ENCODE peak calls at places on chromosome 5, in nine cellular contexts. One of them, this sample, is unnamed.

GRCh38 chr5:55600536-55601208 is 65.9 kb upstream of the PLPP1 start:
- DNase-seq in GM23248: peak; percentile 86
- DNase-seq in PC-3: peak; percentile 10
- DNase-seq in SK-N-SH: peak; percentile 43
- DNase-seq in HCT116: no peak
- DNase-seq in MM.1S: peak; percentile 43
- DNase-seq in neural progenitor cell: no peak
- DNase-seq in GM23338: no peak
- DNase-seq in hepatocyte: peak; percentile 63
- DNase-seq in this sample: peak; percentile 9

GRCh38 chr5:136030956-136031611 is 2.3 kb downstream of the TGFBI start:
- DNase-seq in hepatocyte: no peak
- DNase-seq in PC-3: no peak
- DNase-seq in MM.1S: no peak
- DNase-seq in GM23338: no peak
- DNase-seq in HCT116: no peak
- DNase-seq in GM23248: no peak
- DNase-seq in neural progenitor cell: peak; percentile 39
- DNase-seq in SK-N-SH: peak; percentile 84
- DNase-seq in this sample: peak; percentile 52

GRCh38 chr5:9358961-9359686 is 186.8 kb downstream of the SEMA5A start:
- DNase-seq in hepatocyte: no peak
- DNase-seq in SK-N-SH: no peak
- DNase-seq in neural progenitor cell: no peak
- DNase-seq in GM23338: no peak
- DNase-seq in HCT116: no peak
- DNase-seq in MM.1S: no peak
- DNase-seq in GM23248: peak; percentile 59
- DNase-seq in PC-3: peak; percentile 71
- DNase-seq in this sample: no peak

GRCh38 chr5:106459541-106459940 is 1211.2 kb downstream of the EFNA5 start:
- DNase-seq in GM23248: no peak
- DNase-seq in neural progenitor cell: no peak
- DNase-seq in hepatocyte: no peak
- DNase-seq in SK-N-SH: no peak
- DNase-seq in GM23338: no peak
- DNase-seq in MM.1S: no peak
- DNase-seq in HCT116: no peak
- DNase-seq in PC-3: no peak
- DNase-seq in this sample: no peak

GRCh38 chr5:90888511-90889324 is 330.1 kb downstream of the ADGRV1 start:
- DNase-seq in hepatocyte: no peak
- DNase-seq in HCT116: no peak
- DNase-seq in SK-N-SH: no peak
- DNase-seq in neural progenitor cell: no peak
- DNase-seq in GM23248: peak; percentile 40
- DNase-seq in GM23338: no peak
- DNase-seq in MM.1S: no peak
- DNase-seq in PC-3: peak; percentile 93
- DNase-seq in this sample: no peak

GRCh38 chr5:39138892-39139291 is 64.7 kb upstream of the RICTOR start:
- DNase-seq in GM23338: no peak
- DNase-seq in hepatocyte: no peak
- DNase-seq in MM.1S: no peak
- DNase-seq in HCT116: no peak
- DNase-seq in PC-3: peak; percentile 97
- DNase-seq in GM23248: peak; percentile 91
- DNase-seq in neural progenitor cell: no peak
- DNase-seq in SK-N-SH: no peak
- DNase-seq in this sample: no peak

GRCh38 chr5:66351822-66352221 is 207.7 kb downstream of the SREK1 start:
- DNase-seq in GM23338: no peak
- DNase-seq in SK-N-SH: no peak
- DNase-seq in PC-3: no peak
- DNase-seq in GM23248: no peak
- DNase-seq in MM.1S: no peak
- DNase-seq in hepatocyte: no peak
- DNase-seq in neural progenitor cell: no peak
- DNase-seq in HCT116: no peak
- DNase-seq in this sample: no peak

GRCh38 chr5:68068204-68068603 is 147.4 kb upstream of the PIK3R1 start:
- DNase-seq in GM23338: no peak
- DNase-seq in GM23248: peak; percentile 77
- DNase-seq in PC-3: no peak
- DNase-seq in neural progenitor cell: no peak
- DNase-seq in HCT116: no peak
- DNase-seq in MM.1S: no peak
- DNase-seq in hepatocyte: no peak
- DNase-seq in SK-N-SH: no peak
- DNase-seq in this sample: no peak

GRCh38 chr5:54234304-54234938 is 76.0 kb downstream of the ARL15 start:
- DNase-seq in PC-3: peak; percentile 42
- DNase-seq in GM23338: peak; percentile 65
- DNase-seq in SK-N-SH: peak; percentile 11
- DNase-seq in GM23248: peak; percentile 77
- DNase-seq in hepatocyte: peak; percentile 37
- DNase-seq in MM.1S: peak; percentile 74
- DNase-seq in neural progenitor cell: peak; percentile 33
- DNase-seq in HCT116: no peak
- DNase-seq in this sample: peak; percentile 49

GRCh38 chr5:92508271-92508670 is 1072.7 kb downstream of the NR2F1-AS1 start:
- DNase-seq in hepatocyte: no peak
- DNase-seq in GM23338: no peak
- DNase-seq in PC-3: peak; percentile 2
- DNase-seq in SK-N-SH: no peak
- DNase-seq in GM23248: no peak
- DNase-seq in MM.1S: no peak
- DNase-seq in neural progenitor cell: no peak
- DNase-seq in HCT116: no peak
- DNase-seq in this sample: no peak

GRCh38 chr5:32942225-32942989 is 231.3 kb downstream of the NPR3 start:
- DNase-seq in HCT116: peak; percentile 55
- DNase-seq in GM23338: peak; percentile 85
- DNase-seq in PC-3: peak; percentile 84
- DNase-seq in MM.1S: peak; percentile 65
- DNase-seq in neural progenitor cell: peak; percentile 44
- DNase-seq in hepatocyte: peak; percentile 53
- DNase-seq in GM23248: no peak
- DNase-seq in SK-N-SH: peak; percentile 10
- DNase-seq in this sample: peak; percentile 50

GRCh38 chr5:174312641-174313040 is 267.1 kb downstream of the NSG2 start:
- DNase-seq in GM23338: no peak
- DNase-seq in neural progenitor cell: no peak
- DNase-seq in HCT116: no peak
- DNase-seq in SK-N-SH: no peak
- DNase-seq in PC-3: no peak
- DNase-seq in MM.1S: no peak
- DNase-seq in GM23248: no peak
- DNase-seq in hepatocyte: no peak
- DNase-seq in this sample: no peak
- TF ChIP-seq EZH2phosphoT487 in GM23338: no peak
- TF ChIP-seq EZH2phosphoT487 in neural progenitor cell: no peak
- TF ChIP-seq EZH2phosphoT487 in HCT116: no peak
- TF ChIP-seq EZH2phosphoT487 in SK-N-SH: no peak
- TF ChIP-seq EZH2phosphoT487 in PC-3: no peak
- TF ChIP-seq EZH2phosphoT487 in MM.1S: no peak
- TF ChIP-seq EZH2phosphoT487 in GM23248: no peak
- TF ChIP-seq EZH2phosphoT487 in hepatocyte: no peak
- TF ChIP-seq EZH2phosphoT487 in this sample: no peak

DNA sequence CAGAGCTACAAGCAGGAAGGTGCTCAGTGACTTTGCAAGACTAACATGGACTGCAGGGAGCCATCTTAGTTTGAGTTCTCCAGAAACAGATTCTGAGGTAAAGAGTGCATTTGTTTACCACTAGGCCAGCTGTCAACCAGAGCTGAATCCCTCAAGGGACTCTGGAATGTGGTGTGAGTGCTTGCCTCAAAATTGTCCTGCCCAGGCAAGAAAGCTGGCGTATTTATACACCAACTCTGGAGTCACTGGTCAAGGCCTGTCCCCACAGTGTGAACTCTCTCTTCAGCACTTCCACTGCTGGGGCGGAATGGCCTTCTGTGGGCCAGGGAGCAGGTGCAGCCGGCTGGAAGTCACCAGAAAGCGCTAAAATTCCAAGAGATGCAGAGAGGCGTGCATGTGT is 139.2 kb upstream of the TBCA start:
- DNase-seq in GM23248: no peak
- DNase-seq in PC-3: no peak
- DNase-seq in MM.1S: no peak
- DNase-seq in GM23338: no peak
- DNase-seq in hepatocyte: no peak
- DNase-seq in neural progenitor cell: no peak
- DNase-seq in SK-N-SH: no peak
- DNase-seq in HCT116: no peak
- DNase-seq in this sample: no peak
- H3K4me3 ChIP-seq in GM23248: no peak overlapping the region
- H3K4me3 ChIP-seq in PC-3: no peak overlapping the region
- H3K4me3 ChIP-seq in MM.1S: no peak overlapping the region
- H3K4me3 ChIP-seq in GM23338: no peak overlapping the region
- H3K4me3 ChIP-seq in hepatocyte: no peak overlapping the region
- H3K4me3 ChIP-seq in neural progenitor cell: no peak overlapping the region
- H3K4me3 ChIP-seq in SK-N-SH: no peak overlapping the region
- H3K4me3 ChIP-seq in HCT116: no peak overlapping the region
- H3K4me3 ChIP-seq in this sample: no peak overlapping the region

DNA sequence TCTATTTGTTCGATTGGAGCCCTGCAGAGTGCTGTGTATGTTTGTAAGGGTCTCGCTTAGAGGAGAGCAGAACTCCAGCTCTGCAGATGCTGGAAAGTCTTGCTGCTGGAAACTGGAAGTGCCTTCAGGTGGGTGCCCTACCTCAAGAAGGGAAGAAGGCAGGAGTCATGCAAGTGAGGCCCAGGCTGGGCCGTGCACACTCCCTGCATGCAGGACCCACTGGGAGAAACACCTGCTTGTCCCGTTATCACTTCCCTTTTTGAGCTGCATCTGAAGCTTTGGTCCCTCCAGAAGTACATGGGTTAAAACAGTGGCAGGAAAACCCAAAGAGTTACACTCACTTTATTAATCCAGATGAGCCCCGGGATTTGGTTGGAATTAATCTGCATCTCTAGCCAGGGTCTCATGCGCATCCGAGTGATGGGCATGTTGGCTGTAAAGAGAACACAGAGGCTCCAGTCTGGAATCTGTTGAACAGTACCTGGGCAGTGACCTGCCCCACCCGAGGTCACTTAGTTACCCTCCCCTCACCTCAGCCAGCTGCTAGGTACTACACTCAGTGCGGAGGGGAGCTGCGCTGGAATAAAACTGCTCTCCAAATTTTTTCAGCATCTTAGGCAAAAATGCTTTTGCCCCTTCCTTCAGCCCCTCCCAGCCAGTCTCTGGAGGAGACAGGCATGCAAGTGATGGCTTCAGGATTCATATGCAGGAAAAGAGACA is 1.4 kb downstream of the IRF1 start:
- DNase-seq in SK-N-SH: no peak
- DNase-seq in GM23338: no peak
- DNase-seq in HCT116: no peak
- DNase-seq in MM.1S: no peak
- DNase-seq in neural progenitor cell: no peak
- DNase-seq in hepatocyte: peak; percentile 6
- DNase-seq in GM23248: no peak
- DNase-seq in PC-3: no peak
- DNase-seq in this sample: peak; percentile 58
- H4K20me1 ChIP-seq in SK-N-SH: peaks cover 28% of the 10 kb centered on the region
- H4K20me1 ChIP-seq in GM23338: peaks cover 3% of the 10 kb centered on the region
- H4K20me1 ChIP-seq in HCT116: no peaks in the 10 kb centered on the region
- H4K20me1 ChIP-seq in MM.1S: peaks cover 45% of the 10 kb centered on the region
- H4K20me1 ChIP-seq in neural progenitor cell: peaks cover 3% of the 10 kb centered on the region
- H4K20me1 ChIP-seq in hepatocyte: peaks cover 25% of the 10 kb centered on the region
- H4K20me1 ChIP-seq in GM23248: peaks cover 7% of the 10 kb centered on the region
- H4K20me1 ChIP-seq in PC-3: peaks cover 31% of the 10 kb centered on the region
- H4K20me1 ChIP-seq in this sample: peaks cover 18% of the 10 kb centered on the region

GRCh38 chr5:119470105-119470763 is 17.9 kb downstream of the HSD17B4 start:
- DNase-seq in SK-N-SH: no peak
- DNase-seq in GM23248: no peak
- DNase-seq in MM.1S: no peak
- DNase-seq in neural progenitor cell: no peak
- DNase-seq in hepatocyte: no peak
- DNase-seq in GM23338: peak; percentile 86
- DNase-seq in PC-3: no peak
- DNase-seq in HCT116: no peak
- DNase-seq in this sample: no peak

GRCh38 chr5:119473241-119473640 is 20.9 kb downstream of the HSD17B4 start:
- DNase-seq in MM.1S: no peak
- DNase-seq in PC-3: no peak
- DNase-seq in HCT116: no peak
- DNase-seq in hepatocyte: no peak
- DNase-seq in SK-N-SH: no peak
- DNase-seq in GM23338: no peak
- DNase-seq in GM23248: no peak
- DNase-seq in neural progenitor cell: no peak
- DNase-seq in this sample: no peak

GRCh38 chr5:119465640-119466039 is 13.3 kb downstream of the HSD17B4 start:
- DNase-seq in HCT116: no peak
- DNase-seq in GM23248: no peak
- DNase-seq in SK-N-SH: no peak
- DNase-seq in MM.1S: no peak
- DNase-seq in PC-3: no peak
- DNase-seq in GM23338: no peak
- DNase-seq in neural progenitor cell: no peak
- DNase-seq in hepatocyte: no peak
- DNase-seq in this sample: no peak

GRCh38 chr5:119468286-119468685 is 16.0 kb downstream of the HSD17B4 start:
- DNase-seq in HCT116: no peak
- DNase-seq in PC-3: no peak
- DNase-seq in SK-N-SH: no peak
- DNase-seq in hepatocyte: no peak
- DNase-seq in MM.1S: no peak
- DNase-seq in GM23338: no peak
- DNase-seq in GM23248: peak; percentile 20
- DNase-seq in neural progenitor cell: no peak
- DNase-seq in this sample: peak; percentile 8

DNA sequence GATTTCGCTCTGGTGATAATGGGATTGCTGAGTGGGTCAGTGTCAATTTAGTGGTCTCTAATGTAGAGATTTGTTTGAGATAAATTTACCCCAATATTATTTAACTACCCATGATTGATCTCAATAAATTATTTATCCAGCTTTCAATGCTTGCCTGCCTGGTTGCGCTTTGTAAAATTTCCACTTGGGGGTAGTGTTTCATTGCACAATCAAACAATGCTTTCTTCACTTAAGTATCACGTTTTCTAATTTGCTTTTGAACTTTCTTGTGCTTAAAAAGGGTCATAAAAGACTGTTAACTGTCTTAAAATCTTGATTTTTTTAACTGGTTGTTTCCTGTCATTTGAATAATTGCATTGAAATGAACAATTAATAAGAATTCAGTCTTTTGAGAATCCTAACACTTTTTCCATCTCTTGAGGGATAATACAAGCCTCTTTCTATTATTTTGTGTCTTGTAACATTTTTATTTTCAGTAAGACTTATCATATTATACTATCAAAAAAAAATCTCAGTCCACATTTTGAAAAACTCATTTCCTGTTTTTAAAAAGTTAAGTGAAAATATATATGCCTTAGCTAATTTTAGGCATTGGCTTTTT is 18.7 kb downstream of the HSD17B4 start:
- DNase-seq in PC-3: peak; percentile 57
- DNase-seq in neural progenitor cell: peak; percentile 40
- DNase-seq in hepatocyte: peak; percentile 31
- DNase-seq in HCT116: peak; percentile 26
- DNase-seq in GM23338: peak; percentile 56
- DNase-seq in MM.1S: peak; percentile 51
- DNase-seq in SK-N-SH: no peak
- DNase-seq in GM23248: peak; percentile 56
- DNase-seq in this sample: peak; percentile 40
- TF ChIP-seq EZH2phosphoT487 in PC-3: no peak
- TF ChIP-seq EZH2phosphoT487 in neural progenitor cell: no peak
- TF ChIP-seq EZH2phosphoT487 in hepatocyte: no peak
- TF ChIP-seq EZH2phosphoT487 in HCT116: no peak
- TF ChIP-seq EZH2phosphoT487 in GM23338: no peak
- TF ChIP-seq EZH2phosphoT487 in MM.1S: no peak
- TF ChIP-seq EZH2phosphoT487 in SK-N-SH: no peak
- TF ChIP-seq EZH2phosphoT487 in GM23248: no peak
- TF ChIP-seq EZH2phosphoT487 in this sample: no peak

GRCh38 chr5:177447066-177447610 is 524 bp downstream of the PRR7 start:
- DNase-seq in GM23338: peak; percentile 86
- DNase-seq in hepatocyte: peak; percentile 83
- DNase-seq in MM.1S: peak; percentile 66
- DNase-seq in PC-3: peak; percentile 60
- DNase-seq in SK-N-SH: peak; percentile 90
- DNase-seq in neural progenitor cell: peak; percentile 94
- DNase-seq in HCT116: no peak
- DNase-seq in GM23248: peak; percentile 76
- DNase-seq in this sample: peak; percentile 65
- H3K4me3 ChIP-seq in GM23338: peak overlapping the region; percentile 80
- H3K4me3 ChIP-seq in hepatocyte: peak overlapping the region; percentile 97
- H3K4me3 ChIP-seq in MM.1S: peak overlapping the region; percentile 51
- H3K4me3 ChIP-seq in PC-3: peak overlapping the region; percentile 82
- H3K4me3 ChIP-seq in SK-N-SH: peak overlapping the region; percentile 69
- H3K4me3 ChIP-seq in neural progenitor cell: peak overlapping the region; percentile 93
- H3K4me3 ChIP-seq in HCT116: peak overlapping the region; percentile 86
- H3K4me3 ChIP-seq in GM23248: peak overlapping the region; percentile 73
- H3K4me3 ChIP-seq in this sample: peak overlapping the region; percentile 72

This sample was measured in OCI-LY7.